ENCODE peak calls at places on chromosomes 13 and 19, in eight cellular contexts. E is C1 segment of cervical spinal cord; J is hepatic stellate cell; B is activated CD4-positive, alpha-beta T cell treated with anti-CD3 and anti-CD28 coated beads, Interleukin-2, amount 10 ng/mL, durations not matched to agents 7 days and 5 days; S is NCI-H187 treated with DMSO at 0.1 percent for 48 hours; I is natural killer cell treated with Interleukin-12 subunit alpha and Interleukin-12 subunit beta and Interleukin-15 and Interleukin-18, amount 100 ng/mL, for 72 hours; O is mesenchymal stem cell; X is breast epithelium. P is an unnamed sample.

GRCh38 chr13:85174291-85174690 is 624.9 kb downstream of the SLITRK6 start:
- DNase-seq in E (no peak), I (no peak), X (no peak), B (no peak), J (no peak), S (no peak), O (no peak), P (no peak)

GRCh38 chr19:5192568-5192967 is 148.0 kb downstream of the PTPRS start:
- DNase-seq in S (no peak), X (no peak), O (no peak), J (no peak), E (no peak), B (no peak), I (no peak), P (no peak)

GRCh38 chr19:49687566-49688316 is 1.7 kb upstream of the ADM5 start:
- DNase-seq in X (no peak), E (no peak), O (no peak), S (no peak), B (no peak), J (no peak), I (no peak), P (no peak)

GRCh38 chr13:83827338-83827737 is 54.9 kb downstream of the SLITRK1 start:
- DNase-seq in X (no peak), J (no peak), B (no peak), E (no peak), S (no peak), I (no peak), O (no peak), P (no peak)

GRCh38 chr13:25930655-25931054 is 121.2 kb downstream of the SHISA2 start:
- DNase-seq in O (no peak), J (no peak), B (no peak), X (no peak), I (no peak), S (no peak), E (no peak), P (no peak)

GRCh38 chr13:97359181-97360057 is 74.5 kb upstream of the RAP2A start:
- DNase-seq in J (peak), S (peak), I (peak), X (peak), E (no peak), B (peak), O (peak), P (peak)

GRCh38 chr19:17797397-17798201 is 2.7 kb downstream of the B3GNT3 start:
- DNase-seq in E (no peak), I (no peak), S (no peak), J (no peak), O (peak), X (no peak), B (no peak), P (peak)

GRCh38 chr13:102555914-102556553 is 40.8 kb upstream of the TPP2 start:
- DNase-seq in O (peak), B (peak), E (no peak), I (no peak), J (peak), X (no peak), S (peak), P (no peak)

GRCh38 chr19:45975296-45975695 is 1.6 kb upstream of the NOVA2 start:
- DNase-seq in S (no peak), X (no peak), O (no peak), B (no peak), E (no peak), I (no peak), J (no peak), P (no peak)

GRCh38 chr13:67643656-67644055 is 413.5 kb upstream of the PCDH9 start:
- DNase-seq in O (no peak), I (no peak), X (no peak), S (no peak), B (no peak), E (no peak), J (no peak), P (no peak)

GRCh38 chr13:57063007-57063406 is 77.7 kb upstream of the PRR20A start:
- DNase-seq in S (no peak), I (no peak), B (no peak), J (no peak), X (no peak), O (no peak), E (no peak), P (no peak)

GRCh38 chr19:43311256-43311655 is 41.9 kb upstream of the PSG9 start:
- DNase-seq in J (no peak), E (no peak), S (no peak), X (no peak), I (no peak), B (no peak), O (no peak), P (no peak)

GRCh38 chr19:35090160-35090794 is 25.3 kb upstream of the FXYD3 start:
- DNase-seq in B (peak), X (peak), J (peak), E (no peak), S (no peak), O (peak), I (no peak), P (peak)

GRCh38 chr13:36764536-36764935 is 54.5 kb upstream of the RFXAP start:
- DNase-seq in X (no peak), E (no peak), B (no peak), J (no peak), S (no peak), I (no peak), O (no peak), P (no peak)

GRCh38 chr13:46571189-46571901 is 18.4 kb downstream of the LRCH1 start:
- DNase-seq in J (no peak), O (peak), B (no peak), I (no peak), X (no peak), E (no peak), S (peak), P (no peak)

GRCh38 chr13:51858433-51859247 is 3.1 kb upstream of the CCDC70 start:
- DNase-seq in I (no peak), X (no peak), J (no peak), B (no peak), E (no peak), S (no peak), O (no peak), P (no peak)

GRCh38 chr13:51770681-51771417 is 33.1 kb downstream of the DHRS12 start:
- DNase-seq in I (no peak), E (no peak), S (no peak), B (no peak), J (no peak), O (no peak), X (no peak), P (no peak)

GRCh38 chr13:112752711-112753541 is 63.1 kb downstream of the ATP11A start:
- DNase-seq in E (no peak), S (no peak), B (peak), J (no peak), I (no peak), O (no peak), X (no peak), P (peak)

GRCh38 chr13:77565635-77566034 is 30.1 kb downstream of the SCEL start:
- DNase-seq in O (peak), X (no peak), J (no peak), B (peak), I (no peak), S (no peak), E (no peak), P (no peak)

GRCh38 chr13:87975035-87975434 is 303.9 kb downstream of the SLITRK5 start:
- DNase-seq in I (no peak), S (no peak), B (no peak), E (no peak), O (peak), J (no peak), X (no peak), P (no peak)

GRCh38 chr13:59519776-59520175 is 644.0 kb downstream of the DIAPH3 start:
- DNase-seq in O (no peak), B (no peak), X (no peak), S (no peak), J (no peak), E (no peak), I (no peak), P (no peak)

GRCh38 chr19:51799311-51799997 is 4.5 kb downstream of the FPR3 start:
- DNase-seq in E (peak), O (peak), X (peak), S (no peak), B (no peak), J (peak), I (no peak), P (no peak)

GRCh38 chr19:38149597-38149996 is 74.4 kb downstream of the DPF1 start:
- DNase-seq in J (no peak), B (no peak), S (no peak), E (no peak), O (no peak), X (no peak), I (no peak), P (no peak)

GRCh38 chr13:32019612-32020233 is 11.9 kb upstream of the FRY start:
- DNase-seq in O (peak), I (no peak), S (no peak), E (no peak), B (peak), X (no peak), J (peak), P (peak)

GRCh38 chr19:4867534-4868285 is at the start of gene PLIN3:
- DNase-seq in S (no peak), O (peak), I (peak), X (peak), B (peak), J (peak), E (peak), P (peak)

GRCh38 chr19:7507884-7508283 is 8.0 kb upstream of the ZNF358 start:
- DNase-seq in I (no peak), S (no peak), J (peak), B (no peak), X (no peak), O (peak), E (peak), P (no peak)

GRCh38 chr19:11612816-11613511 is 15.7 kb downstream of the ZNF627 start:
- DNase-seq in B (no peak), O (no peak), E (no peak), I (no peak), J (no peak), X (no peak), S (no peak), P (no peak)

GRCh38 chr13:63208811-63209210 is 1793.2 kb upstream of the PCDH20 start:
- DNase-seq in B (no peak), E (no peak), J (no peak), X (no peak), S (no peak), I (no peak), O (peak), P (no peak)

GRCh38 chr19:19538077-19538764 is at the start of gene CILP2:
- DNase-seq in B (no peak), I (no peak), J (no peak), X (peak), S (no peak), O (no peak), E (no peak), P (peak)

GRCh38 chr13:48585456-48585840 is 52.6 kb upstream of the RCBTB2 start:
- DNase-seq in S (no peak), O (no peak), J (no peak), B (no peak), I (no peak), E (peak), X (peak), P (no peak)

GRCh38 chr19:47190167-47190727 is 40.8 kb downstream of the BBC3 start:
- DNase-seq in S (no peak), I (no peak), O (peak), E (peak), B (peak), J (peak), X (peak), P (peak)

GRCh38 chr19:12767150-12767549 is 8.2 kb downstream of the HOOK2 start:
- DNase-seq in B (no peak), E (no peak), J (no peak), I (no peak), S (no peak), X (no peak), O (no peak), P (no peak)

GRCh38 chr19:6060600-6061391 is 49.5 kb downstream of the RFX2 start:
- DNase-seq in X (peak), J (no peak), O (no peak), S (no peak), B (no peak), I (no peak), E (no peak), P (peak)